ENCODE peak calls at places on chromosomes 7 and 10, in nine cellular contexts. C is CD8-positive, alpha-beta memory T cell; G is stimulated activated effector memory CD8-positive, alpha-beta T cell treated with anti-CD3 and anti-CD28 coated beads, Interleukin-12 subunit alpha, Interleukin-12 subunit beta, amount 100 ng/mL, for 72 hours; A is amniotic stem cell; B is GM12865; F is LoVo; T is HEK293T; I is fibroblast of gingiva; W is retinal pigment epithelial cell. Q is an unnamed sample.
A peak's percentile ranks its signal among the peaks of the same experiment; 100 is the strongest.

GRCh38 chr7:42389697-42390096 is 152.7 kb upstream of the GLI3 start:
- DNase-seq in C (no peak), G (no peak), A (no peak), B (no peak), F (no peak), T (no peak), I (no peak), W (no peak), Q (no peak)

GRCh38 chr10:122001698-122002097 is 12.7 kb downstream of the TACC2 start:
- DNase-seq in C (no peak), G (no peak), A (no peak), B (no peak), F (no peak), T (no peak), I (no peak), W (no peak), Q (no peak)

GRCh38 chr7:157397751-157398691 is 61.2 kb downstream of the DNAJB6 start:
- DNase-seq in C (peak; percentile 44), G (no peak), A (no peak), B (no peak), F (no peak), T (peak; percentile 85), I (peak; percentile 85), W (no peak), Q (no peak)

GRCh38 chr7:44062903-44063295 is 2.5 kb downstream of the PGAM2 start:
- DNase-seq in C (peak; percentile 35), G (no peak), A (no peak), B (no peak), F (no peak), T (no peak), I (no peak), W (no peak), Q (no peak)

GRCh38 chr7:149688836-149689590 is 84.4 kb downstream of the ZNF467 start:
- DNase-seq in C (no peak), G (no peak), A (no peak), B (no peak), F (no peak), T (no peak), I (no peak), W (no peak), Q (no peak)

GRCh38 chr7:28955723-28956607 is 2.2 kb downstream of the TRIL start:
- DNase-seq in C (no peak), G (peak; percentile 63), A (no peak), B (no peak), F (peak; percentile 63), T (peak; percentile 89), I (no peak), W (no peak), Q (peak; percentile 76)

GRCh38 chr10:11625019-11625735 is 13.7 kb upstream of the USP6NL start:
- DNase-seq in C (no peak), G (no peak), A (no peak), B (peak; percentile 73), F (no peak), T (no peak), I (no peak), W (no peak), Q (no peak)

GRCh38 chr7:64183126-64183742 is 23.8 kb upstream of the ZNF735 start:
- DNase-seq in C (peak; percentile 59), G (peak; percentile 65), A (no peak), B (no peak), F (no peak), T (peak; percentile 25), I (no peak), W (no peak), Q (no peak)

GRCh38 chr10:75367098-75367497 is 34.5 kb downstream of the ZNF503 start:
- DNase-seq in C (no peak), G (no peak), A (no peak), B (no peak), F (no peak), T (no peak), I (no peak), W (no peak), Q (no peak)

GRCh38 chr10:43012578-43012977 is 64.3 kb upstream of the RET start:
- DNase-seq in C (no peak), G (no peak), A (no peak), B (no peak), F (no peak), T (no peak), I (no peak), W (no peak), Q (no peak)

GRCh38 chr7:46786221-46786951 is 795.5 kb downstream of the TNS3 start:
- DNase-seq in C (no peak), G (no peak), A (no peak), B (no peak), F (no peak), T (no peak), I (peak; percentile 80), W (no peak), Q (peak; percentile 26)

GRCh38 chr7:117271566-117271965 is 51.3 kb downstream of the WNT2 start:
- DNase-seq in C (no peak), G (no peak), A (no peak), B (no peak), F (no peak), T (no peak), I (no peak), W (no peak), Q (no peak)

GRCh38 chr10:86066696-86067095 is 299.9 kb downstream of the GRID1 start:
- DNase-seq in C (no peak), G (no peak), A (no peak), B (no peak), F (no peak), T (no peak), I (no peak), W (no peak), Q (no peak)

GRCh38 chr7:33459340-33459751 is 330.0 kb downstream of the BBS9 start:
- DNase-seq in C (no peak), G (no peak), A (peak; percentile 2), B (peak; percentile 34), F (peak; percentile 32), T (peak; percentile 42), I (peak; percentile 65), W (no peak), Q (no peak)

GRCh38 chr10:114002422-114002821 is 41.2 kb upstream of the ADRB1 start:
- DNase-seq in C (no peak), G (no peak), A (no peak), B (no peak), F (no peak), T (no peak), I (no peak), W (no peak), Q (no peak)

GRCh38 chr10:22022257-22023051 is 18.9 kb upstream of the DNAJC1 start:
- DNase-seq in C (peak; percentile 62), G (peak; percentile 61), A (no peak), B (no peak), F (no peak), T (no peak), I (no peak), W (no peak), Q (no peak)

GRCh38 chr7:516606-517456 is 2.8 kb downstream of the PDGFA start:
- DNase-seq in C (no peak), G (peak; percentile 63), A (peak; percentile 72), B (no peak), F (peak; percentile 65), T (no peak), I (peak; percentile 65), W (no peak), Q (no peak)

Q was measured in prostate gland.